ENCODE peak calls at places on chromosomes 7 and 10, in seven cellular contexts. E is stomach; J is transverse colon; W is effector memory CD4-positive, alpha-beta T cell; R is AG04450; Y is colonic mucosa; T is A549. S is an unnamed sample.

GRCh38 chr10:70738425-70739121 is 46.6 kb downstream of the TBATA start:
- DNase-seq in J (no peak), Y (no peak), E (no peak), W (no peak), R (no peak), T (no peak), S (no peak)

GRCh38 chr10:118978998-118979350 is 50.5 kb upstream of the NANOS1 start:
- DNase-seq in E (no peak), T (no peak), W (no peak), Y (no peak), J (no peak), R (no peak), S (no peak)

GRCh38 chr7:20395494-20395893 is 64.8 kb downstream of the ITGB8 start:
- DNase-seq in W (no peak), E (no peak), Y (no peak), R (no peak), T (no peak), J (no peak), S (no peak)

GRCh38 chr7:75599244-75599771 is 107.2 kb downstream of the SPDYE5 start:
- DNase-seq in W (no peak), E (no peak), Y (no peak), J (no peak), T (no peak), R (no peak), S (peak)

GRCh38 chr10:5563991-5564536 is 39.3 kb downstream of the CALML3 start:
- DNase-seq in J (peak), Y (no peak), R (no peak), W (no peak), T (no peak), E (peak), S (no peak)

GRCh38 chr10:77844713-77845454 is 81.7 kb downstream of the DLG5 start:
- DNase-seq in Y (peak), T (peak), J (peak), W (no peak), R (peak), E (no peak), S (no peak)

GRCh38 chr7:27238979-27239779 is 3.4 kb upstream of the EVX1 start:
- DNase-seq in W (no peak), E (no peak), R (no peak), Y (no peak), T (no peak), J (no peak), S (no peak)

GRCh38 chr7:132406039-132406438 is 170.2 kb downstream of the PLXNA4 start:
- DNase-seq in Y (no peak), R (no peak), T (no peak), E (no peak), J (no peak), W (no peak), S (no peak)

GRCh38 chr10:80471715-80472233 is 17.7 kb downstream of the TSPAN14 start:
- DNase-seq in R (no peak), E (no peak), J (no peak), Y (no peak), W (no peak), T (no peak), S (no peak)

GRCh38 chr10:73908853-73909611 is 1.9 kb upstream of the PLAU start:
- DNase-seq in E (no peak), R (peak), T (peak), Y (peak), W (peak), J (peak), S (no peak)

GRCh38 chr10:129773359-129773990 is 190.6 kb downstream of the EBF3 start:
- DNase-seq in E (peak), T (no peak), R (no peak), W (no peak), J (no peak), Y (no peak), S (no peak)

GRCh38 chr10:129774736-129775401 is 189.2 kb downstream of the EBF3 start:
- DNase-seq in W (no peak), J (no peak), E (peak), T (no peak), R (no peak), Y (no peak), S (no peak)

GRCh38 chr10:129777687-129778086 is 186.4 kb downstream of the EBF3 start:
- DNase-seq in R (no peak), J (no peak), T (no peak), W (no peak), E (no peak), Y (no peak), S (no peak)

GRCh38 chr10:129774082-129774735 is 189.9 kb downstream of the EBF3 start:
- DNase-seq in T (no peak), Y (no peak), R (no peak), W (no peak), E (peak), J (no peak), S (no peak)

GRCh38 chr10:129775681-129776080 is 188.4 kb downstream of the EBF3 start:
- DNase-seq in R (no peak), W (no peak), Y (no peak), E (peak), T (no peak), J (no peak), S (no peak)
- H3K27ac ChIP-seq in R (no peak), W (no peak), Y (no peak), E (no peak), T (no peak), J (no peak), S (no peak)

GRCh38 chr7:5494683-5495561 is 71.3 kb upstream of the TNRC18 start:
- DNase-seq in J (peak), R (no peak), E (peak), Y (peak), W (peak), T (peak), S (peak)
- H3K27ac ChIP-seq in J (peak), R (peak), E (peak), Y (no peak), W (no peak), T (peak), S (peak)

GRCh38 chr7:25753837-25754236 is 398.2 kb upstream of the NFE2L3 start:
- DNase-seq in E (no peak), J (no peak), R (no peak), Y (no peak), W (no peak), T (no peak), S (no peak)
- H3K27ac ChIP-seq in E (no peak), J (peak), R (no peak), Y (no peak), W (no peak), T (no peak), S (peak)

GRCh38 chr10:125022671-125023070 is 80.7 kb downstream of the ZRANB1 start:
- DNase-seq in T (no peak), R (no peak), W (no peak), E (no peak), J (no peak), Y (no peak), S (no peak)
- H3K27ac ChIP-seq in T (no peak), R (no peak), W (no peak), E (no peak), J (no peak), Y (no peak), S (no peak)

GRCh38 chr10:97708976-97709745 is 4.4 kb upstream of the MARVELD1 start:
- DNase-seq in E (peak), T (peak), R (peak), J (peak), W (no peak), Y (peak), S (no peak)

GRCh38 chr10:97711640-97712267 is 1.8 kb upstream of the MARVELD1 start:
- DNase-seq in E (no peak), Y (no peak), J (no peak), R (no peak), T (no peak), W (no peak), S (no peak)

GRCh38 chr10:97708167-97708566 is 5.4 kb upstream of the MARVELD1 start:
- DNase-seq in Y (no peak), T (no peak), E (no peak), W (no peak), R (no peak), J (no peak), S (no peak)

GRCh38 chr10:97707134-97707861 is 6.2 kb upstream of the MARVELD1 start:
- DNase-seq in R (no peak), Y (no peak), E (no peak), T (no peak), W (no peak), J (no peak), S (no peak)

GRCh38 chr10:97709746-97710078 is 3.8 kb upstream of the MARVELD1 start:
- DNase-seq in J (no peak), E (no peak), Y (no peak), T (no peak), R (no peak), W (no peak), S (no peak)
- H3K27ac ChIP-seq in J (peak), E (no peak), Y (no peak), T (no peak), R (no peak), W (no peak), S (no peak)

DNA sequence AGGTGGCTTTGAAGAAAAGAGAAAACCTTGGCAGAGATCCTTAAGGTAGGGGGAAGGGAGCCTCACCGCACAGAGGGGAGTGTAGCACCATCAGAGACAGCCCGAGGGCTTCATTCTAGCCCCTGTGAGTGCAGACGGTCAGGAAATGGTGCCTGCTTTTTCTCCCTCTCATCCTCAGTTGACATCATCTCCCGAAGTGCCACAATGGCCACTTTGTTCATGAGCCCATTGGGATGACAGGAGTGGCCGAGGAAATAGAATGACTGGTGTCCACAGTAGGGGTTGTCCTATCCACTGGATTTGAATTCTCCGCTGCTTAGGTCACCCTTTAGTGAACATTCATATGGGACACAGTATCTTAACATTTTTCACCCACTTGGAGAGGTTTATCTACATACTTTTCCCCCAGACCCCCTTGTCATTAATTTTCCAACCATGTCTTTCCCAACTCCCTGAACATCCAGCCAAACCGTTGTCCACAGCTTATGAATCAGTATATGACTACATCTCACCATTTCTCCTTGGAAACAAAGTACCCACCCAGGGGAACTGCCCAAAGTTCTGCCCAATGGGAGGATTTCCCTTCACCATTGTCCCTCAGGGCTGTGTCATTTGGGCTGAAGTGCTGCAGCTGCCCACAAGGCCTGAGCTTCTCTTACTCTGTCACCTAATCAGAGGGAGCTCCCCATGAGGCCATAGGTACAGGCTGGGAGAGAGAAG is 108.8 kb downstream of the ADCY1 start:
- DNase-seq in T (no peak), R (no peak), W (no peak), J (no peak), E (peak), Y (peak), S (no peak)
- H3K27ac ChIP-seq in T (no peak), R (no peak), W (no peak), J (no peak), E (no peak), Y (no peak), S (no peak)

GRCh38 chr7:96599288-96599936 is 110.2 kb downstream of the SEM1 start:
- DNase-seq in T (no peak), Y (no peak), R (no peak), J (no peak), W (no peak), E (no peak), S (no peak)
- H3K27ac ChIP-seq in T (no peak), Y (no peak), R (no peak), J (no peak), W (no peak), E (no peak), S (no peak)

DNA sequence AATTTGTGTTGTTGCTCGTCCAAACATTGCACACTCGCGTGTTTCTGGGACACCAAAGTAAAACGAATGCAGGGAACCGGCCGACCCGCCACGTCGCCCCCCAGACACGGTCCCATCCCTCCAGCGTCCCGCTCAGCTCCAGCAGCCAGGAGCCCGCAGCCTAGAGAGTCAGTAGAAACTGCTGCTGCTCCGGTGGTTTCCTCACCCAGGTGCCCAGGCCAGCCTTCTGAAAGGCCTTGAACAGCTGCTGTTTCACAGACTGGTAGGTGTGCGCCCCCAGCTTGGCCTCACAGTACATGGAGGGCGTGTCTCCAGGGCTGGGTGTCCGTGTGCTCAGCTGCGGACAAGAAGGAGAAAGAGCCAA is 126.8 kb downstream of the WDR37 start:
- DNase-seq in E (no peak), R (no peak), J (no peak), Y (no peak), T (no peak), W (no peak), S (no peak)
- H3K27ac ChIP-seq in E (no peak), R (no peak), J (no peak), Y (no peak), T (no peak), W (no peak), S (no peak)

GRCh38 chr7:155341463-155341983 is 43.8 kb downstream of the INSIG1 start:
- DNase-seq in W (no peak), E (no peak), J (no peak), R (no peak), T (no peak), Y (no peak), S (no peak)
- H3K27ac ChIP-seq in W (no peak), E (no peak), J (no peak), R (no peak), T (no peak), Y (no peak), S (no peak)

DNA sequence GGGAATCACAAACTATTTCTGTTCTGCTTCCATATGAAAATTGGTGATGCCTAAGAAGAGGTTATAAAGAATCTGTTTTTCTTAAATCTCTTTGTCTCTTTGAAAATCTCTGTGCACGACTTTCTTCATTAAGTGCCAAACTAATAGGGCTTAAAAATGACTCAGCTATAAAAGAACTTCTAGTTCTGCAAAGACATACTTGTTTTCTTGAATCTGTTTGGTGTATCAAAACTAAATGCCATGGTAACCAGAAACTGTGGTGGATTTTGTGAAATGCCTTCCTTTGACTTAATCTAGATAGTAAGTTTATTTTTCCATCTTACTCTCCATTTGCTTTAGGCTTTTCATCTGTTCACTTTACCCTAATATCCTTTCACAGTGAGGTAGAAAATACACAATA is 417.8 kb downstream of the PARD3 start:
- DNase-seq in Y (no peak), R (no peak), T (no peak), J (no peak), W (no peak), E (no peak), S (no peak)
- H3K27ac ChIP-seq in Y (no peak), R (no peak), T (peak), J (no peak), W (no peak), E (no peak), S (no peak)